ENCODE peak calls at places on chromosome 18, in six cellular contexts. X, Y, I, S, E and J are unnamed samples.

GRCh38 chr18:23141022-23141999 is 6.0 kb downstream of the CABLES1 start:
- DNase-seq in X (peak), Y (no peak), I (no peak), S (peak), E (no peak), J (no peak)

GRCh38 chr18:7132356-7133115 is 14.9 kb upstream of the LAMA1 start:
- DNase-seq in X (no peak), Y (no peak), I (no peak), S (no peak), E (no peak), J (no peak)

GRCh38 chr18:360676-361075 is 92.8 kb upstream of the THOC1 start:
- DNase-seq in X (no peak), Y (no peak), I (no peak), S (no peak), E (no peak), J (no peak)

GRCh38 chr18:70469916-70470315 is 181.1 kb downstream of the SOCS6 start:
- DNase-seq in X (no peak), Y (no peak), I (no peak), S (peak), E (no peak), J (no peak)

GRCh38 chr18:29361843-29362242 is 1184.9 kb upstream of the CDH2 start:
- DNase-seq in X (no peak), Y (no peak), I (no peak), S (no peak), E (peak), J (no peak)

GRCh38 chr18:13915973-13916372 is 637 bp upstream of the MC2R start:
- DNase-seq in X (no peak), Y (no peak), I (no peak), S (no peak), E (no peak), J (no peak)

GRCh38 chr18:25727281-25727680 is 363.1 kb downstream of the SS18 start:
- DNase-seq in X (no peak), Y (no peak), I (no peak), S (no peak), E (no peak), J (no peak)

GRCh38 chr18:23406271-23406787 is 46.8 kb upstream of the RIOK3 start:
- DNase-seq in X (no peak), Y (no peak), I (no peak), S (no peak), E (no peak), J (no peak)

GRCh38 chr18:76679877-76680276 is 142.5 kb upstream of the ZNF236 start:
- DNase-seq in X (no peak), Y (no peak), I (no peak), S (no peak), E (peak), J (no peak)

GRCh38 chr18:49618741-49619392 is 57.0 kb downstream of the LIPG start:
- DNase-seq in X (no peak), Y (no peak), I (no peak), S (no peak), E (no peak), J (no peak)